ENCODE peak calls at places on chromosomes 5 and 9, in four cellular contexts. R is uterus, P is upper lobe of right lung, Z is fibroblast of mammary gland. A is an unnamed sample.

GRCh38 chr5:168782172-168782571 is 203.0 kb upstream of the PANK3 start:
- DNase-seq in R (no peak), P (no peak), Z (no peak), A (no peak)

GRCh38 chr5:132962429-132962928 is 955 bp downstream of the AFF4 start:
- DNase-seq in R (peak), P (no peak), Z (peak), A (peak)

GRCh38 chr5:179319741-179320281 is 25.4 kb downstream of the ADAMTS2 start:
- DNase-seq in R (peak), P (peak), Z (peak), A (no peak)

GRCh38 chr9:2810424-2811075 is 33.3 kb downstream of the PUM3 start:
- DNase-seq in R (no peak), P (no peak), Z (no peak), A (no peak)

GRCh38 chr5:111830333-111830732 is 73.3 kb upstream of the NREP start:
- DNase-seq in R (no peak), P (no peak), Z (peak), A (no peak)

GRCh38 chr5:108858959-108859358 is 111.3 kb downstream of the FER start:
- DNase-seq in R (no peak), P (no peak), Z (peak), A (no peak)

GRCh38 chr5:113204525-113205161 is 228.0 kb downstream of the DCP2 start:
- DNase-seq in R (peak), P (no peak), Z (peak), A (no peak)

GRCh38 chr5:154714271-154714986 is 40.7 kb upstream of the LARP1 start:
- DNase-seq in R (no peak), P (no peak), Z (no peak), A (no peak)

GRCh38 chr5:63121471-63121870 is 542.9 kb downstream of the LRRC70 start:
- DNase-seq in R (no peak), P (no peak), Z (no peak), A (no peak)

GRCh38 chr5:87300744-87301143 is 33.1 kb downstream of the RASA1 start:
- DNase-seq in R (no peak), P (no peak), Z (peak), A (peak)

GRCh38 chr5:146342882-146343865 is 4.5 kb downstream of the POU4F3 start:
- DNase-seq in R (no peak), P (no peak), Z (no peak), A (no peak)

GRCh38 chr5:27217160-27217956 is 179.0 kb upstream of the CDH9 start:
- DNase-seq in R (no peak), P (no peak), Z (no peak), A (peak)

GRCh38 chr9:117825609-117826347 is 121.6 kb downstream of the TLR4 start:
- DNase-seq in R (no peak), P (no peak), Z (no peak), A (no peak)

GRCh38 chr9:14313951-14314423 is at the start of gene NFIB:
- DNase-seq in R (peak), P (peak), Z (peak), A (no peak)

GRCh38 chr9:92763721-92764380 is 782 bp downstream of the BICD2 start:
- DNase-seq in R (no peak), P (peak), Z (peak), A (no peak)

GRCh38 chr5:117207088-117207668 is 632.6 kb upstream of the SEMA6A start:
- DNase-seq in R (no peak), P (no peak), Z (no peak), A (no peak)

GRCh38 chr9:27125936-27126335 is 16.9 kb downstream of the TEK start:
- DNase-seq in R (no peak), P (no peak), Z (peak), A (peak)

GRCh38 chr9:86406366-86406765 is 52.2 kb upstream of the TUT7 start:
- DNase-seq in R (peak), P (no peak), Z (peak), A (peak)

GRCh38 chr9:128917151-128917849 is 3.5 kb upstream of the PHYHD1 start:
- DNase-seq in R (peak), P (peak), Z (peak), A (no peak)

GRCh38 chr9:116327702-116328440 is 174.3 kb downstream of the PAPPA start:
- DNase-seq in R (no peak), P (no peak), Z (no peak), A (no peak)

GRCh38 chr5:113939959-113940358 is 421.9 kb upstream of the KCNN2 start:
- DNase-seq in R (no peak), P (no peak), Z (no peak), A (no peak)

GRCh38 chr5:111892949-111893348 is 136.0 kb upstream of the NREP start:
- DNase-seq in R (no peak), P (no peak), Z (peak), A (no peak)

GRCh38 chr5:10293907-10294662 is 13.6 kb downstream of the CMBL start:
- DNase-seq in R (no peak), P (no peak), Z (peak), A (no peak)

GRCh38 chr5:179536676-179537075 is 13.7 kb upstream of the RUFY1 start:
- DNase-seq in R (no peak), P (no peak), Z (no peak), A (no peak)

GRCh38 chr5:160747559-160747958 is 104.5 kb downstream of the ATP10B start:
- DNase-seq in R (no peak), P (no peak), Z (no peak), A (no peak)

GRCh38 chr5:124480022-124480421 is 266.4 kb downstream of the ZNF608 start:
- DNase-seq in R (no peak), P (no peak), Z (no peak), A (no peak)

GRCh38 chr5:136639616-136640015 is 274.3 kb upstream of the TRPC7 start:
- DNase-seq in R (no peak), P (no peak), Z (no peak), A (no peak)

GRCh38 chr5:139051392-139051791 is 146.8 kb downstream of the SIL1 start:
- DNase-seq in R (no peak), P (no peak), Z (no peak), A (no peak)

GRCh38 chr9:127123239-127123935 is 952 bp upstream of the ANGPTL2 start:
- DNase-seq in R (peak), P (no peak), Z (no peak), A (no peak)

GRCh38 chr5:177972613-177973012 is 23.4 kb downstream of the PROP1 start:
- DNase-seq in R (no peak), P (no peak), Z (peak), A (no peak)

GRCh38 chr9:72255546-72255925 is 106.3 kb downstream of the GDA start:
- DNase-seq in R (no peak), P (no peak), Z (no peak), A (no peak)

GRCh38 chr5:19837536-19838179 is 150.3 kb downstream of the CDH18 start:
- DNase-seq in R (no peak), P (no peak), Z (no peak), A (no peak)

GRCh38 chr9:72874344-72874743 is 78.5 kb downstream of the ALDH1A1 start:
- DNase-seq in R (no peak), P (no peak), Z (no peak), A (no peak)

GRCh38 chr5:135560858-135561257 is 17.9 kb downstream of the CXCL14 start:
- DNase-seq in R (peak), P (peak), Z (peak), A (no peak)

GRCh38 chr9:136011376-136011702 is 50.2 kb upstream of the UBAC1 start:
- DNase-seq in R (no peak), P (no peak), Z (no peak), A (no peak)

GRCh38 chr5:76473676-76474075 is 70.6 kb downstream of the IQGAP2 start:
- DNase-seq in R (no peak), P (no peak), Z (no peak), A (no peak)

GRCh38 chr5:164202338-164202737 is 696.9 kb downstream of the MAT2B start:
- DNase-seq in R (no peak), P (no peak), Z (peak), A (no peak)

GRCh38 chr5:17314907-17315471 is 97.6 kb downstream of the BASP1 start:
- DNase-seq in R (no peak), P (no peak), Z (peak), A (no peak)

GRCh38 chr9:128282500-128282899 is 6.4 kb downstream of the SWI5 start:
- DNase-seq in R (no peak), P (no peak), Z (peak), A (no peak)

GRCh38 chr5:134063421-134063820 is 51.1 kb upstream of the TCF7 start:
- DNase-seq in R (no peak), P (no peak), Z (no peak), A (no peak)

DNA sequence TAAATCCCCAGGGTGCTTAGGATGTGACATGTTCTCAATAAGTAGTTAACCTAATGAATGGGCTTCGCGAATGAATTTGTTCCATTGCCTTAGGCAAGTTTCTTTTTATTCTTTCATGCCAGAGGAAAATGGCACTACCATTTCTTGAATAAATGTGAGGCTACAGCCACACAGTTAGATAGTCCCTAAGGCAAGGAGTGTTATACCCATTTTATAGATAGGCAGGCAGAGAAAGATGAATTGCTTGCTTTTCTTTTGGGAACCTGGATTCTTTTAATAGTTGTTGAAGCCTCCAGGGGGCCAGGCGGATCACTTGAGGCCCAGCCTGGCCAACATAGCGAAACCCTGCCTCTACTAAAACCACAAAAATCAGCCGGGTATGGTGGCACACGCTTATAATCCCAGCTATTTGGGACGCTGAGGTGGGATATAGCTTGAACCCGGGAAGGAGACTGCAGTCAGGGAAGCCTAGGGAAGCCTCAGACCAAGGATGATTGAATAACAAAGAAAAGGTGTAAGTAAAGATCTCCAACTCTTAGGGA is 943 bp downstream of the NOP16 start:
- DNase-seq in R (no peak), P (no peak), Z (no peak), A (no peak)
- TF ChIP-seq CTCF in R (no peak), P (no peak), Z (no peak), A (peak)

DNA sequence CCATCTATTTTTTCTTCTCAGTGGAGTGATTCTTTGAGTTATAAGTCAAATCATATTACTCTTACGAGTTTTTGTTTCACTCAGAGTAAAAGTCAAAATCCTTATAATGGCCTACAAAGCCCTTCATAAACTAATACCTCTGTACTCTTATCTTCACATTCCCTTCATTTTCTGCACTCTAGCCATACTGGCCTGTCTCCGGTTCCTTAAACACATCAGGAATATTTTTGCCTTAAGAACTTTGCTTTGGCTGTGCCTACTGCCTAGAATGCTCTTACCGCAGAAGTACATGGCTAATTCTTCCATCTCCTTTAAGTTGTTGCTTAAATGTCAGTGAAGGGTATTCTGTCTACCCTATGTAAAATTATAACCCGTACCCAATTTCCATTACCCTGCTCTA is 132.9 kb upstream of the GRHPR start:
- DNase-seq in R (no peak), P (no peak), Z (no peak), A (no peak)
- H3K4me3 ChIP-seq in R (no peak), P (no peak), Z (no peak), A (no peak)

GRCh38 chr5:57302643-57303042 is 128.8 kb downstream of the GPBP1 start:
- DNase-seq in R (no peak), P (no peak), Z (peak), A (no peak)
- TF ChIP-seq CTCF in R (no peak), P (no peak), Z (no peak), A (no peak)

GRCh38 chr5:88661870-88662207 is 221.1 kb downstream of the MEF2C start:
- DNase-seq in R (no peak), P (no peak), Z (no peak), A (no peak)
- H3K4me3 ChIP-seq in R (no peak), P (no peak), Z (no peak), A (no peak)